ENCODE peak calls at places on chromosomes 4 and X, in six cellular contexts. A is endodermal cell; V is Ammon's horn; Z is NCI-H2029 treated with DMSO at 0.1 percent for 48 hours; B is stimulated activated CD4-positive, alpha-beta T cell treated with anti-CD3 and anti-CD28 coated beads, Interleukin-2, amount 100 ng/mL, for 24 hours; K is activated CD4-positive, alpha-beta T cell treated with anti-CD3 and anti-CD28 coated beads, Interleukin-2, amount 10 ng/mL, durations not matched to agents 7 days and 5 days. M is an unnamed sample.
A peak's percentile ranks its signal among the peaks of the same experiment; 100 is the strongest.

GRCh38 chrX:15566244-15566643 is 34.5 kb downstream of the ACE2 start:
- DNase-seq in Z (no peak), B (no peak), K (no peak), V (no peak), A (no peak), M (no peak)

GRCh38 chr4:622071-622995 is 3.0 kb upstream of the PDE6B start:
- DNase-seq in K (no peak), Z (no peak), A (peak; percentile 32), B (no peak), V (no peak), M (no peak)

GRCh38 chrX:70172226-70172625 is 5.1 kb upstream of the DGAT2L6 start:
- DNase-seq in K (no peak), V (no peak), Z (no peak), A (no peak), B (no peak), M (no peak)

GRCh38 chr4:147381749-147382148 is 99.1 kb upstream of the EDNRA start:
- DNase-seq in K (no peak), A (no peak), B (no peak), V (no peak), Z (no peak), M (no peak)

GRCh38 chr4:185381794-185382193 is 13.9 kb downstream of the LRP2BP start:
- DNase-seq in B (no peak), A (no peak), V (no peak), K (no peak), Z (no peak), M (no peak)

GRCh38 chrX:131626681-131627296 is 82.9 kb downstream of the OR13H1 start:
- DNase-seq in K (no peak), A (peak; percentile 38), B (no peak), Z (no peak), V (peak; percentile 4), M (no peak)

GRCh38 chr4:187387709-187388108 is 607.9 kb upstream of the ZFP42 start:
- DNase-seq in Z (no peak), V (no peak), B (no peak), A (no peak), K (no peak), M (no peak)

GRCh38 chr4:176538217-176538925 is 218.6 kb downstream of the SPCS3 start:
- DNase-seq in V (no peak), B (no peak), K (no peak), A (no peak), Z (no peak), M (no peak)

GRCh38 chr4:172105918-172106317 is 292.7 kb downstream of the GALNTL6 start:
- DNase-seq in K (no peak), V (no peak), B (no peak), A (no peak), Z (no peak), M (no peak)

GRCh38 chr4:183333983-183334382 is 11.8 kb upstream of the CLDN24 start:
- DNase-seq in B (no peak), A (no peak), K (no peak), V (no peak), Z (no peak), M (peak; percentile 7)

GRCh38 chrX:137313627-137314026 is 252.3 kb upstream of the ZIC3 start:
- DNase-seq in Z (no peak), K (peak; percentile 14), V (no peak), B (no peak), A (no peak), M (no peak)

GRCh38 chr4:75919914-75920313 is 17.7 kb upstream of the PPEF2 start:
- DNase-seq in A (no peak), K (no peak), Z (no peak), V (peak; percentile 52), B (no peak), M (no peak)

GRCh38 chr4:53622739-53623151 is 31.5 kb upstream of the LNX1 start:
- DNase-seq in B (no peak), V (no peak), A (no peak), Z (no peak), K (no peak), M (no peak)

GRCh38 chr4:151688003-151688784 is 72.6 kb downstream of the GATB start:
- DNase-seq in V (no peak), K (no peak), A (peak; percentile 81), B (no peak), Z (no peak), M (no peak)

GRCh38 chr4:47837582-47838294 is at the start of gene CORIN:
- DNase-seq in V (no peak), Z (no peak), K (no peak), A (peak; percentile 82), B (peak; percentile 37), M (no peak)

GRCh38 chrX:46838482-46838857 is 1.6 kb downstream of the RP2 start:
- DNase-seq in B (no peak), Z (no peak), V (no peak), K (no peak), A (no peak), M (no peak)

GRCh38 chrX:9746148-9746880 is 19.3 kb downstream of the GPR143 start:
- DNase-seq in A (no peak), Z (no peak), V (no peak), K (no peak), B (no peak), M (no peak)

GRCh38 chr4:53507671-53508286 is 83.5 kb downstream of the LNX1 start:
- DNase-seq in K (no peak), A (no peak), V (no peak), B (no peak), Z (peak; percentile 44), M (peak; percentile 35)

GRCh38 chr4:152399246-152399645 is 136.6 kb downstream of the FBXW7 start:
- DNase-seq in A (no peak), V (no peak), Z (no peak), K (no peak), B (no peak), M (no peak)

GRCh38 chr4:164943192-164943591 is 34.3 kb downstream of the TRIM61 start:
- DNase-seq in Z (no peak), K (no peak), V (no peak), A (no peak), B (no peak), M (no peak)

GRCh38 chr4:54625391-54625790 is 32.4 kb upstream of the KIT start:
- DNase-seq in V (no peak), B (no peak), A (no peak), Z (no peak), K (no peak), M (no peak)

GRCh38 chrX:119095936-119096335 is 23.1 kb downstream of the CT47C1 start:
- DNase-seq in Z (no peak), V (no peak), B (no peak), A (no peak), K (no peak), M (no peak)

GRCh38 chr4:41728571-41728908 is 20.0 kb downstream of the PHOX2B start:
- DNase-seq in V (no peak), K (no peak), B (no peak), Z (no peak), A (no peak), M (no peak)

GRCh38 chrX:39158801-39159657 is 357.8 kb downstream of the MID1IP1 start:
- DNase-seq in B (no peak), K (no peak), V (no peak), Z (no peak), A (no peak), M (no peak)

GRCh38 chr4:147480891-147481576 is at the start of gene EDNRA:
- DNase-seq in V (no peak), Z (no peak), B (no peak), A (peak; percentile 84), K (no peak), M (no peak)

GRCh38 chrX:136899206-136899605 is 18.7 kb upstream of the RBMX start:
- DNase-seq in K (no peak), A (no peak), B (no peak), Z (no peak), V (no peak), M (no peak)

GRCh38 chr4:172998527-172999469 is 169.8 kb upstream of the GALNT7 start:
- DNase-seq in A (no peak), K (no peak), Z (peak; percentile 39), B (no peak), V (no peak), M (no peak)

GRCh38 chrX:115949900-115950822 is 220.4 kb upstream of the AGTR2 start:
- DNase-seq in B (no peak), A (peak; percentile 86), K (no peak), Z (no peak), V (peak; percentile 71), M (peak; percentile 73)

GRCh38 chr4:146916479-146917076 is 29.1 kb downstream of the TTC29 start:
- DNase-seq in K (peak; percentile 32), Z (no peak), B (no peak), A (no peak), V (peak; percentile 36), M (no peak)

GRCh38 chr4:113943863-113944262 is 35.6 kb downstream of the ARSJ start:
- DNase-seq in K (peak; percentile 23), Z (no peak), V (no peak), B (no peak), A (no peak), M (no peak)

GRCh38 chr4:109276482-109277095 is 25.9 kb downstream of the COL25A1 start:
- DNase-seq in B (no peak), K (no peak), Z (no peak), A (no peak), V (no peak), M (no peak)

GRCh38 chr4:75605928-75606327 is 24.4 kb downstream of the CDKL2 start:
- DNase-seq in Z (no peak), B (no peak), K (no peak), V (no peak), A (no peak), M (no peak)

GRCh38 chr4:152614337-152614736 is 65.5 kb downstream of the TMEM154 start:
- DNase-seq in V (no peak), K (no peak), B (no peak), Z (no peak), A (no peak), M (no peak)

GRCh38 chr4:103079621-103080020 is 3.1 kb upstream of the SLC9B2 start:
- DNase-seq in B (no peak), Z (no peak), V (no peak), K (no peak), A (no peak), M (no peak)

GRCh38 chr4:5218376-5219069 is 167.2 kb downstream of the STK32B start:
- DNase-seq in V (no peak), Z (no peak), K (no peak), A (no peak), B (no peak), M (no peak)

GRCh38 chrX:2500681-2501151 is at the start of the genes DHRSX and ZBED1:
- DNase-seq in Z (no peak), A (peak; percentile 81), K (peak; percentile 46), V (no peak), B (peak; percentile 58), M (no peak)

GRCh38 chr4:38461342-38461741 is 202.7 kb upstream of the KLF3 start:
- DNase-seq in V (no peak), A (no peak), K (no peak), Z (no peak), B (no peak), M (no peak)

GRCh38 chr4:139605516-139605915 is 49.5 kb upstream of the SETD7 start:
- DNase-seq in K (no peak), Z (no peak), V (no peak), B (no peak), A (no peak), M (no peak)

GRCh38 chr4:80732010-80732409 is 298.5 kb upstream of the BMP3 start:
- DNase-seq in B (no peak), K (no peak), Z (no peak), A (no peak), V (no peak), M (no peak)

M was measured in ascending aorta.